ENCODE peak calls at places on chromosomes 12 and 14, in four cellular contexts. Q, E, I and B are unnamed samples.

GRCh38 chr14:63499701-63500250 is 43.4 kb downstream of the PPP2R5E start:
- DNase-seq in Q (no peak), E (peak), I (no peak), B (no peak)

GRCh38 chr12:63845726-63846125 is 1.2 kb downstream of the SRGAP1 start:
- DNase-seq in Q (no peak), E (peak), I (no peak), B (no peak)

GRCh38 chr12:94707892-94708291 is 57.5 kb upstream of the TMCC3 start:
- DNase-seq in Q (peak), E (peak), I (no peak), B (no peak)

GRCh38 chr12:104263580-104264358 is 39.8 kb upstream of the EID3 start:
- DNase-seq in Q (no peak), E (peak), I (peak), B (no peak)

GRCh38 chr12:63766498-63766897 is 13.2 kb upstream of the RXYLT1 start:
- DNase-seq in Q (no peak), E (no peak), I (no peak), B (no peak)

GRCh38 chr12:126747530-126748149 is 1519.3 kb upstream of the TMEM132C start:
- DNase-seq in Q (no peak), E (peak), I (peak), B (peak)

GRCh38 chr12:48917857-48918537 is 7.3 kb downstream of the FKBP11 start:
- DNase-seq in Q (no peak), E (no peak), I (peak), B (no peak)

GRCh38 chr12:47799357-47799955 is 20.2 kb downstream of the HDAC7 start:
- DNase-seq in Q (peak), E (peak), I (no peak), B (no peak)

GRCh38 chr14:38207830-38208815 is at the start of gene SSTR1:
- DNase-seq in Q (no peak), E (peak), I (no peak), B (no peak)

GRCh38 chr14:50069325-50069724 is 47.0 kb downstream of the VCPKMT start:
- DNase-seq in Q (no peak), E (no peak), I (no peak), B (no peak)

GRCh38 chr14:54653764-54654469 is 87.0 kb downstream of the SAMD4A start:
- DNase-seq in Q (peak), E (peak), I (no peak), B (no peak)

GRCh38 chr14:103382375-103382774 is 2.8 kb upstream of the MARK3 start:
- DNase-seq in Q (no peak), E (peak), I (peak), B (no peak)

GRCh38 chr12:12398026-12398859 is 41.4 kb downstream of the BORCS5 start:
- DNase-seq in Q (peak), E (peak), I (peak), B (no peak)

GRCh38 chr14:65664436-65664835 is 251.9 kb downstream of the FUT8 start:
- DNase-seq in Q (no peak), E (no peak), I (no peak), B (no peak)

GRCh38 chr14:34539407-34540180 is at the start of gene EAPP:
- DNase-seq in Q (peak), E (peak), I (peak), B (peak)

GRCh38 chr14:101564819-101565698 is 3.8 kb downstream of the DIO3 start:
- DNase-seq in Q (no peak), E (no peak), I (no peak), B (no peak)

GRCh38 chr14:74848768-74849167 is 27.2 kb downstream of the PROX2 start:
- DNase-seq in Q (no peak), E (no peak), I (peak), B (no peak)

GRCh38 chr14:96917442-96917963 is 120.3 kb downstream of the VRK1 start:
- DNase-seq in Q (no peak), E (no peak), I (no peak), B (no peak)

GRCh38 chr12:92408072-92408900 is 262.6 kb upstream of the BTG1 start:
- DNase-seq in Q (no peak), E (peak), I (peak), B (peak)

GRCh38 chr12:89665556-89665955 is 43.1 kb downstream of the ATP2B1 start:
- DNase-seq in Q (no peak), E (no peak), I (no peak), B (no peak)

GRCh38 chr12:110563702-110564470 is 19.2 kb downstream of the PPTC7 start:
- DNase-seq in Q (no peak), E (peak), I (peak), B (no peak)

GRCh38 chr12:76299536-76300296 is 48.5 kb downstream of the BBS10 start:
- DNase-seq in Q (no peak), E (no peak), I (no peak), B (no peak)

GRCh38 chr12:70994217-70994788 is 73.8 kb upstream of the PTPRR start:
- DNase-seq in Q (no peak), E (peak), I (no peak), B (no peak)

GRCh38 chr12:78951746-78952532 is 87.4 kb downstream of the SYT1 start:
- DNase-seq in Q (no peak), E (no peak), I (no peak), B (no peak)

GRCh38 chr12:122867701-122868461 is 28.0 kb downstream of the VPS37B start:
- DNase-seq in Q (peak), E (no peak), I (peak), B (no peak)

GRCh38 chr14:23018107-23018506 is 8.2 kb upstream of the C14orf93 start:
- DNase-seq in Q (no peak), E (no peak), I (no peak), B (no peak)
- TF ChIP-seq CTCF in Q (no peak), E (no peak), I (no peak), B (no peak)

GRCh38 chr12:10873374-10873773 is 10.7 kb downstream of the PRH1 start:
- DNase-seq in Q (no peak), E (peak), I (no peak), B (no peak)

DNA sequence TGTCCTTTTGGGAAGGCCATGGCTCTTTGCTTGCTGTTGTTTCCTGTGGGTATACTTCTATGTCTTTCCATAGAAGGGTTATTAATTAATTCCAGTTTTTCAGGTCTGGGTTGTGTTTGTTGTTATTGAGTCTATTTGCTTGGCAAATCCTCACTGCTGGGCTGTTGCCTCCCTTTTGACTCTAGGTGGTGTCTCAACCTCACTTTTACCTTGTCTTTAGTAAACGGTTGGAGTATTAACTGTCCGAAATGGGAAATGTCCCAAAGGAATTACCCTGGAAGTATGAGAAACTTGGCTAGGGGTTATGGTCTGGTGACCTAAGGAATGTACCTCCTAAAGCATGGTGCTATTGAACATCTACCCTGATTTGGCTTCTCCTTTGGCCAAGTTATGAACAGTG is 16.7 kb downstream of the PRH1 start:
- DNase-seq in Q (no peak), E (peak), I (no peak), B (no peak)
- TF ChIP-seq CTCF in Q (no peak), E (no peak), I (no peak), B (no peak)

GRCh38 chr14:24316597-24316950 is 5.3 kb downstream of the LTB4R start:
- DNase-seq in Q (no peak), E (no peak), I (no peak), B (no peak)
- TF ChIP-seq CTCF in Q (no peak), E (no peak), I (no peak), B (no peak)

GRCh38 chr12:119901670-119902069 is 24.6 kb upstream of the CIT start:
- DNase-seq in Q (no peak), E (no peak), I (no peak), B (no peak)

GRCh38 chr12:119902084-119902509 is 25.0 kb upstream of the CIT start:
- DNase-seq in Q (no peak), E (peak), I (peak), B (peak)
- TF ChIP-seq CTCF in Q (peak), E (peak), I (peak), B (peak)

GRCh38 chr14:95713596-95714371 is at the start of gene TCL1A:
- DNase-seq in Q (no peak), E (no peak), I (no peak), B (peak)
- TF ChIP-seq CTCF in Q (no peak), E (no peak), I (no peak), B (peak)